ENCODE peak calls at places on chromosomes 3 and 15, in four cellular contexts. Q, V, E and C are unnamed samples. For H3K9me3, the result is how much of the 10 kb centered on the place peaks cover.

GRCh38 chr3:63192248-63192647 is 85.9 kb upstream of the SYNPR start:
- DNase-seq in Q (no peak), E (no peak), V (no peak), C (no peak)

GRCh38 chr3:155233213-155233612 is 60.3 kb downstream of the STRIT1 start:
- DNase-seq in E (peak), Q (peak), V (no peak), C (no peak)

GRCh38 chr3:53842436-53843194 is 3.6 kb downstream of the CHDH start:
- DNase-seq in V (no peak), Q (peak), E (peak), C (no peak)

GRCh38 chr3:184320099-184320445 is 5.7 kb downstream of the EIF4G1 start:
- DNase-seq in V (no peak), E (peak), Q (peak), C (no peak)

GRCh38 chr3:117480981-117481380 is 771.4 kb downstream of the TUSC7 start:
- DNase-seq in V (no peak), Q (no peak), E (no peak), C (no peak)

GRCh38 chr3:128971421-128971820 is 22.5 kb downstream of the CFAP92 start:
- DNase-seq in Q (peak), V (no peak), E (peak), C (no peak)

GRCh38 chr3:126510323-126510910 is 7.2 kb downstream of the UROC1 start:
- DNase-seq in V (no peak), Q (no peak), E (no peak), C (no peak)

GRCh38 chr3:159340877-159341500 is 539.1 kb downstream of the MFSD1 start:
- DNase-seq in Q (peak), V (no peak), E (no peak), C (no peak)

GRCh38 chr3:151798476-151798875 is 15.4 kb upstream of the AADAC start:
- DNase-seq in E (peak), V (no peak), Q (peak), C (no peak)

GRCh38 chr3:33363113-33363800 is 76.9 kb downstream of the UBP1 start:
- DNase-seq in V (no peak), Q (peak), E (peak), C (no peak)

GRCh38 chr3:54358969-54359648 is 236.8 kb downstream of the CACNA2D3 start:
- DNase-seq in Q (no peak), V (no peak), E (no peak), C (no peak)

GRCh38 chr15:57334257-57334656 is 42.0 kb upstream of the CGNL1 start:
- DNase-seq in Q (peak), E (peak), V (no peak), C (no peak)

GRCh38 chr3:150094150-150094932 is 123.6 kb upstream of the PFN2 start:
- DNase-seq in Q (no peak), E (peak), V (no peak), C (no peak)

GRCh38 chr15:67827561-67828378 is 2.5 kb downstream of the SKOR1 start:
- DNase-seq in Q (no peak), V (no peak), E (no peak), C (no peak)

GRCh38 chr15:58086479-58086878 is 21.0 kb upstream of the ALDH1A2 start:
- DNase-seq in Q (no peak), V (no peak), E (peak), C (no peak)

GRCh38 chr3:186826316-186826977 is 16.1 kb upstream of the ADIPOQ start:
- DNase-seq in E (no peak), V (no peak), Q (no peak), C (no peak)

GRCh38 chr15:71228403-71228802 is 113.1 kb downstream of the THSD4 start:
- DNase-seq in Q (no peak), V (no peak), E (peak), C (no peak)

GRCh38 chr15:72312605-72313447 is 7.1 kb downstream of the CELF6 start:
- DNase-seq in Q (peak), V (peak), E (peak), C (peak)

GRCh38 chr3:106981392-106981791 is 395.8 kb upstream of the CCDC54 start:
- DNase-seq in Q (no peak), V (no peak), E (no peak), C (no peak)

GRCh38 chr3:143429628-143430514 is 310.3 kb downstream of the CHST2 start:
- DNase-seq in Q (peak), E (peak), V (no peak), C (no peak)

GRCh38 chr3:125594581-125595011 is 701 bp downstream of the OSBPL11 start:
- DNase-seq in V (no peak), Q (no peak), E (peak), C (no peak)

GRCh38 chr15:41936649-41937567 is 35.4 kb downstream of the EHD4 start:
- DNase-seq in V (peak), E (peak), Q (peak), C (peak)

GRCh38 chr3:13077431-13078157 is 4.4 kb upstream of the IQSEC1 start:
- DNase-seq in V (no peak), Q (no peak), E (no peak), C (no peak)

GRCh38 chr3:188362405-188362831 is 208.5 kb downstream of the LPP start:
- DNase-seq in E (peak), Q (peak), V (peak), C (no peak)

GRCh38 chr3:32994045-32994444 is 42.6 kb downstream of the CCR4 start:
- DNase-seq in V (no peak), E (no peak), Q (no peak), C (no peak)

GRCh38 chr3:10392244-10392643 is 71.3 kb upstream of the SEC13 start:
- DNase-seq in E (no peak), V (no peak), Q (no peak), C (no peak)

GRCh38 chr3:10392906-10393461 is 72.1 kb upstream of the SEC13 start:
- DNase-seq in Q (no peak), E (no peak), V (no peak), C (no peak)

GRCh38 chr3:10390641-10391373 is 69.9 kb upstream of the SEC13 start:
- DNase-seq in Q (no peak), E (no peak), V (no peak), C (no peak)

GRCh38 chr3:10389995-10390394 is 69.1 kb upstream of the SEC13 start:
- DNase-seq in V (no peak), Q (no peak), E (no peak), C (no peak)

GRCh38 chr3:10391391-10391790 is 70.5 kb upstream of the SEC13 start:
- DNase-seq in Q (no peak), V (no peak), E (no peak), C (no peak)
- H3K27ac ChIP-seq in Q (no peak), V (no peak), E (no peak), C (no peak)

GRCh38 chr3:119555309-119555735 is 4.1 kb downstream of the CD80 start:
- DNase-seq in E (no peak), V (no peak), Q (no peak), C (no peak)

GRCh38 chr3:119557192-119557873 is 2.1 kb downstream of the CD80 start:
- DNase-seq in E (no peak), V (no peak), Q (no peak), C (no peak)

GRCh38 chr3:119558528-119559339 is 680 bp downstream of the CD80 start:
- DNase-seq in Q (no peak), E (no peak), V (no peak), C (no peak)

GRCh38 chr3:119557874-119558264 is 1.5 kb downstream of the CD80 start:
- DNase-seq in V (no peak), Q (no peak), E (no peak), C (no peak)

DNA sequence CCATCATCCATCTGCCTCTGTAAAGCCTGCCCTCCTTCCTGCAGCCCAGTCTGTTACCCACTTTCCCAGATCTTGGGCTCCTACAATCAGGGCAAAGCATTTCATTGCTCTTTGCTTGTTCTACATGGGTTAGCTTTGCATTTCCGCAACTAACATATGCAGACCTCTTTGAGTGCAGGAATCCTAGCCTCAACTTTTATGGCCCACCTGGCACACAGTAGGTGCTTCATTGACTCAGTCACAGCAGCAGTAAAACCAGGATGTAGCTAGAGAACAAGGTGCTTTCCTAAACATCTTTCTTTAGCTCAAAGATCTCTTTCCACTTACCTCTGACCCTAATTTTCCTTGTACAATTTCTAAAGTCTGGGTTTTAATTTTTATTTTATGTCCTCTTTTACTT is 3.5 kb downstream of the CD80 start:
- DNase-seq in Q (no peak), E (no peak), V (no peak), C (no peak)
- H3K4me3 ChIP-seq in Q (no peak), E (no peak), V (no peak), C (no peak)

GRCh38 chr15:25060996-25061620 is 106.3 kb downstream of the SNRPN start:
- DNase-seq in Q (no peak), E (no peak), V (no peak), C (no peak)
- H3K9me3 ChIP-seq in Q (half or more), E (half or more), V (half or more), C (half or more)

GRCh38 chr3:66439666-66440344 is 61.0 kb downstream of the LRIG1 start:
- DNase-seq in Q (no peak), V (no peak), E (no peak), C (no peak)

GRCh38 chr3:66441124-66441523 is 59.7 kb downstream of the LRIG1 start:
- DNase-seq in E (peak), V (no peak), Q (peak), C (no peak)

GRCh38 chr3:66443404-66443803 is 57.4 kb downstream of the LRIG1 start:
- DNase-seq in V (no peak), Q (no peak), E (no peak), C (no peak)

GRCh38 chr3:66442254-66443249 is 58.3 kb downstream of the LRIG1 start:
- DNase-seq in Q (peak), V (no peak), E (peak), C (no peak)

DNA sequence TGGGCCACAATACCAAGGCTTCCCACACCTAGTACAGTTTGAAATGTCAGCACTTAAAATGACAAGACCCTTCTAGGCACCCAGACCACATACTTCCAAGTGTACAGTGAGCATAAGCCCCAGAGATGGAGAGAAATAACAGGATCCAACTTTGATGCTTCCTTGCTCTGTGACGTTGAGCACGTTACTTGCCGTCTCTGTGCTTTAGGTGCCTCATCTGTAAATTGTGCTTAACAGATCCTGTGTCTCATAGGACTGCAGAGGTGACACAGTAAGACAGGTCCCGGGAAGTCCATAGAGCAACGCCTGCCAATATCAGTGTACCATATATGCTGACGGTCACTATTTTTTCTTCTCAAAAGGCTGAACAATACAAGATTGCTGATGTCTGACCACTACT is 59.1 kb downstream of the LRIG1 start:
- DNase-seq in V (no peak), E (no peak), Q (no peak), C (no peak)
- H3K27ac ChIP-seq in V (no peak), E (peak), Q (peak), C (no peak)

DNA sequence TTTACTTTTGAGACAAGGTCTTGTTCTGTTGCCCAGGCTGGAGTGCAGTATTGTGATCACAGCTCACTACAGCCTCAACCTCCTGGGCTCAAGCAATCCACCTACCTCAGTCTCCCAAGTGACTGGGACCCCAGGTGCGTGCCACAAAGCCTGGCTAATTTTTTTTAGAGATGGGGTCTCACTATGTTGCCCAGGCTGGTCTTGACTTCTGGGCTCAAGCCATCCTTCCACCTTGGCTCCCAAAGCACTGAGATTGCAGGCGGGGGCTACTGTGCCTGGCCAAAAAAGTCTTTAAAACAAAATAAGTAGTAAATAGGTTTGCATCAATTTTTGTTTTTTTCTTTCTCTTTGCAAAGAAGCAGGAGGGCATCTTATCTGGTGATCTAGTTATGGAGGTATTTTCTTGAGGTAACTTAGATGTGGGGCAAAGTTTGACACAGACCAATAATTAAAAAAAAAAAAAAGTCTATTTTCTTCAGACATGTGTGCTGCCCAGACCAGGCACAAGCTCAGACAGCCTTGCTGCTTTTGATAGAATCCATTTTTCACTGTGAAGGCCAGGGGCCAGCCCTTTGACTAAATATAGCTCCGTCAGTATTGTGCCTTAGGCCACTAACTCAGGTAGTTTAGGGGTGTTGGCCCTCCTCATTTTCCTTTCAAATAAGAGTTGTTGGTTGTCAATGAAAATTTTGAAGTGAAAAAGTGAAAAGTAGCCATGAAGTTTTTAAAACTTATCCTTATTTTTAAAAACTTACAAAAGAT is 2.5 kb downstream of the ARL6IP5 start:
- DNase-seq in V (no peak), Q (no peak), E (no peak), C (no peak)
- H3K4me3 ChIP-seq in V (peak), Q (peak), E (no peak), C (peak)

GRCh38 chr15:86425746-86426145 is 346.1 kb downstream of the AGBL1 start:
- DNase-seq in Q (no peak), V (no peak), E (no peak), C (no peak)
- H3K9me3 ChIP-seq in Q (under half), V (under half), E (under half), C (under half)